ENCODE peak calls at places on chromosomes 16 and 17, in eight cellular contexts. Z is hepatocyte, H is astrocyte, O is osteoblast, A is HCT116, L is cardiac muscle cell, N is lung, K is heart left ventricle. U is an unnamed sample. For H3K36me3 and H3K27me3, the result is how much of the 10 kb centered on the place peaks cover.

GRCh38 chr17:28901866-28902818 is 737 bp downstream of the DHRS13 start:
- DNase-seq in Z (peak), H (no peak), K (peak), L (peak), O (peak), A (no peak), N (peak), U (no peak)

GRCh38 chr16:8660841-8661301 is 13.5 kb upstream of the ABAT start:
- DNase-seq in L (peak), O (peak), Z (peak), N (peak), K (peak), A (peak), H (peak), U (no peak)

GRCh38 chr16:81143921-81144471 is 47.8 kb upstream of the GCSH start:
- DNase-seq in K (no peak), H (no peak), Z (peak), L (no peak), N (no peak), O (no peak), A (peak), U (no peak)

GRCh38 chr17:72295916-72296315 is 175.1 kb downstream of the SOX9 start:
- DNase-seq in Z (no peak), L (no peak), A (no peak), K (no peak), H (peak), N (no peak), O (no peak), U (no peak)

GRCh38 chr17:65515959-65516948 is 45.2 kb downstream of the AXIN2 start:
- DNase-seq in A (peak), H (peak), Z (peak), N (peak), K (no peak), O (no peak), L (peak), U (no peak)

GRCh38 chr16:89120281-89120680 is 26.6 kb downstream of the ACSF3 start:
- DNase-seq in O (peak), A (no peak), N (no peak), H (no peak), L (no peak), Z (no peak), K (peak), U (no peak)

GRCh38 chr17:50583636-50584035 is 23.1 kb downstream of the CACNA1G start:
- DNase-seq in H (no peak), N (no peak), L (no peak), K (peak), Z (no peak), A (no peak), O (no peak), U (no peak)

GRCh38 chr16:29757950-29758466 is 12.2 kb upstream of the C16orf54 start:
- DNase-seq in A (no peak), Z (peak), H (peak), K (no peak), O (peak), N (no peak), L (peak), U (peak)

GRCh38 chr17:17493986-17494466 is 2.2 kb downstream of the RASD1 start:
- DNase-seq in Z (no peak), O (peak), N (no peak), K (no peak), L (no peak), H (no peak), A (no peak), U (no peak)

GRCh38 chr17:694239-694638 is 20.4 kb downstream of the VPS53 start:
- DNase-seq in K (no peak), Z (peak), H (peak), O (peak), A (no peak), L (peak), N (no peak), U (peak)

GRCh38 chr17:17109231-17109630 is 67.0 kb downstream of the MPRIP start:
- DNase-seq in Z (no peak), N (no peak), K (no peak), O (peak), L (no peak), A (no peak), H (no peak), U (no peak)

GRCh38 chr17:17609121-17609520 is 17.6 kb upstream of the PEMT start:
- DNase-seq in Z (no peak), H (no peak), N (no peak), A (no peak), L (no peak), K (no peak), O (no peak), U (no peak)

GRCh38 chr16:88453621-88454314 is 688 bp downstream of the ZFPM1 start:
- DNase-seq in L (no peak), Z (peak), K (no peak), O (peak), H (no peak), N (no peak), A (no peak), U (no peak)

GRCh38 chr16:25812215-25812614 is 120.5 kb downstream of the HS3ST4 start:
- DNase-seq in Z (no peak), H (no peak), N (no peak), L (no peak), K (no peak), O (no peak), A (no peak), U (no peak)

GRCh38 chr17:28953444-28954118 is 2.3 kb upstream of the PHF12 start:
- DNase-seq in H (no peak), L (peak), O (no peak), Z (peak), A (peak), N (peak), K (peak), U (no peak)

GRCh38 chr16:71622088-71622487 is 3.9 kb upstream of the MARVELD3 start:
- DNase-seq in H (no peak), A (no peak), L (no peak), K (no peak), Z (no peak), O (no peak), N (no peak), U (no peak)

GRCh38 chr17:6110592-6110991 is 40.4 kb downstream of the WSCD1 start:
- DNase-seq in A (no peak), L (no peak), K (no peak), O (no peak), N (no peak), Z (no peak), H (peak), U (no peak)

GRCh38 chr16:31363721-31364120 is 8.7 kb downstream of the ITGAX start:
- DNase-seq in Z (no peak), K (no peak), L (no peak), H (no peak), O (no peak), N (no peak), A (no peak), U (no peak)

GRCh38 chr17:21013983-21014382 is 28.8 kb downstream of the USP22 start:
- DNase-seq in Z (no peak), N (no peak), L (no peak), H (no peak), A (no peak), O (no peak), K (no peak), U (no peak)

GRCh38 chr17:1873418-1873817 is 43.6 kb downstream of the RPA1 start:
- DNase-seq in K (no peak), N (no peak), A (no peak), L (no peak), Z (no peak), O (no peak), H (no peak), U (no peak)

GRCh38 chr17:65323055-65323454 is 185.9 kb downstream of the RGS9 start:
- DNase-seq in K (no peak), Z (no peak), O (no peak), H (no peak), A (peak), L (no peak), N (no peak), U (no peak)

GRCh38 chr16:85856585-85856984 is 42.4 kb upstream of the IRF8 start:
- DNase-seq in Z (no peak), A (no peak), L (no peak), K (no peak), O (no peak), N (no peak), H (no peak), U (no peak)

GRCh38 chr17:10699861-10700260 is 2.5 kb downstream of the ADPRM start:
- DNase-seq in L (peak), O (peak), K (no peak), A (no peak), N (no peak), Z (no peak), H (no peak), U (no peak)

GRCh38 chr17:40588557-40588956 is 23.3 kb upstream of the CCR7 start:
- DNase-seq in A (no peak), L (no peak), N (no peak), Z (no peak), O (no peak), K (no peak), H (no peak), U (no peak)

GRCh38 chr17:68576811-68577551 is 24.2 kb downstream of the FAM20A start:
- DNase-seq in Z (no peak), K (peak), L (peak), O (peak), A (no peak), H (no peak), N (no peak), U (peak)

GRCh38 chr16:11080999-11081630 is 136.8 kb downstream of the CLEC16A start:
- DNase-seq in O (no peak), A (no peak), Z (no peak), K (no peak), L (no peak), N (no peak), H (no peak), U (no peak)

GRCh38 chr17:66200685-66201092 is 8.8 kb upstream of the CEP112 start:
- DNase-seq in N (peak), L (peak), K (peak), A (peak), H (peak), O (peak), Z (peak), U (no peak)

GRCh38 chr16:69564845-69565610 is 738 bp upstream of the NFAT5 start:
- DNase-seq in K (no peak), L (peak), A (no peak), N (no peak), O (no peak), Z (no peak), H (no peak), U (no peak)

GRCh38 chr17:27475070-27475673 is 18.9 kb downstream of the KSR1 start:
- DNase-seq in L (no peak), O (no peak), N (no peak), Z (no peak), K (no peak), H (no peak), A (no peak), U (no peak)

GRCh38 chr16:53053967-53054669 is 673 bp upstream of the CHD9 start:
- DNase-seq in H (no peak), L (peak), O (no peak), Z (peak), A (no peak), K (peak), N (peak), U (no peak)

GRCh38 chr16:57282510-57283213 is 1.8 kb downstream of the PLLP start:
- DNase-seq in K (peak), Z (no peak), L (no peak), A (no peak), O (peak), H (no peak), N (no peak), U (no peak)

GRCh38 chr16:27258241-27258734 is 10.3 kb downstream of the NSMCE1 start:
- DNase-seq in N (no peak), H (peak), Z (no peak), O (no peak), L (peak), K (no peak), A (no peak), U (peak)

GRCh38 chr16:85054948-85055502 is 27.4 kb downstream of the KIAA0513 start:
- DNase-seq in L (no peak), Z (no peak), O (no peak), H (no peak), A (no peak), N (no peak), K (no peak), U (no peak)

GRCh38 chr16:74305286-74305685 is 8.7 kb downstream of the PSMD7 start:
- DNase-seq in Z (no peak), O (no peak), K (no peak), L (no peak), N (no peak), A (no peak), H (no peak), U (no peak)

GRCh38 chr17:1022278-1023024 is 25.5 kb downstream of the TIMM22 start:
- DNase-seq in L (no peak), A (no peak), H (no peak), Z (no peak), O (no peak), K (peak), N (no peak), U (no peak)

GRCh38 chr17:63834431-63835166 is 7.1 kb upstream of the FTSJ3 start:
- DNase-seq in O (peak), K (no peak), H (peak), L (peak), N (peak), Z (peak), A (peak), U (peak)

GRCh38 chr17:21012736-21013135 is 30.1 kb downstream of the USP22 start:
- DNase-seq in K (no peak), N (no peak), L (no peak), O (no peak), Z (no peak), H (no peak), A (no peak), U (no peak)

GRCh38 chr16:85401917-85402766 is 211.0 kb upstream of the GSE1 start:
- DNase-seq in H (no peak), N (no peak), A (no peak), K (no peak), O (no peak), Z (no peak), L (no peak), U (no peak)

GRCh38 chr17:75088902-75089417 is 1.2 kb downstream of the SLC16A5 start:
- DNase-seq in K (no peak), Z (peak), H (no peak), N (peak), O (peak), A (no peak), L (no peak), U (no peak)

GRCh38 chr17:75091855-75092327 is 4.1 kb downstream of the SLC16A5 start:
- DNase-seq in K (no peak), N (no peak), L (no peak), Z (no peak), O (no peak), A (no peak), H (no peak), U (no peak)

GRCh38 chr17:75093543-75094158 is 5.9 kb downstream of the SLC16A5 start:
- DNase-seq in N (peak), A (no peak), Z (no peak), L (no peak), H (no peak), O (peak), K (no peak), U (no peak)

GRCh38 chr17:75088465-75088895 is 726 bp downstream of the SLC16A5 start:
- DNase-seq in N (no peak), O (peak), H (no peak), K (peak), Z (peak), A (no peak), L (no peak), U (no peak)

DNA sequence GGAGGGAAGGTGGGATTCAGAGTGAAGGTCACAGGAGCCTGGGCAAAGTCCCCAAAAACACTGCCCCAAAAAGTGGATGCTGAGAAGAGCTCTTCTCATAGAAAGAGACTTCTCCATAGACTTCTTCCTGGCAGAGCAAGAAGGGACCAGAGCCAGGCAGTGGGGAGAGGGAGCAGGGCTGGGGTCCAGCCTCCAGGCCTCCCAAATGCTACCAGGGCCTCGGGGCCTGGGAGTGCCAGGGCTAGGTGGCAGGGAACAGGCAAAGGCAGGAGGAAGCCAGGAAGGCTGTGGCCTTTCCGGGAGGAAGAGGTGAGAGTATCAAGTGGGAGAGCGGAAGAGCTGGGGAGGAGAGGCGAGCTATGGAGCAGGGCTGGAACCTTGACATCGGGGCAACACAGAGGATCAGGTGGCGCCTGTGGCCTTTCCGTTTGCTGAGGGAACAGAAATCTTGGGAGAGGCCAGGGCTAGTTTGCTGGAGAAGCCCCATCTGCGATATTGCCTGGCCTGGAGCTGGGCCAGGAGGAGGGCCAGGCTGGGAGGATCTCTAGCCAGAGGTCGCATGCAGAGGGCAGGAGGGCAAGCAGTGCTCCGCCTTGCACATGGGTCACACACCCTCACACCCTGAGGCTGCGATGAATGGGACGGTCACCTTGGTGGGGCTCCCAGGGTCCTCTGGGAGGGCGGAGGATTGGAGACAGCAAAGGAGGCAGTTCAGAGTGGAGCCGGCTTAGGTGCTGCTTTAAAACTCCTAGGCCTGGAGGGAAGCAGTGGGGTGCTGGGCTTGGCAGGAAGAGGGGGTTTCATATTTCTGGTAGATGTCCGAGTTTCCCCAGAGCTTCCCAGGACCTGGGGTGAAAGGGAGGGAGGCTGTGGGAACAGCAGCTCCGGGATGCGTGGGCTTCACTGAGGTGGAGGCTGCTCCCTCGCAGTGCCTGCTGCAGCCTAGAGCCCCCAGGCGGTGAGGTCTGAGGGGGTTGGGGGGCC is 3.4 kb downstream of the SLC16A5 start:
- DNase-seq in Z (no peak), K (peak), N (no peak), H (no peak), L (no peak), A (no peak), O (peak), U (no peak)
- H3K4me3 ChIP-seq in Z (no peak), K (no peak), N (no peak), H (no peak), L (no peak), A (no peak), O (no peak), U (no peak)

GRCh38 chr16:67800252-67801046 is 5.9 kb downstream of the RANBP10 start:
- DNase-seq in N (no peak), A (no peak), K (peak), O (peak), H (no peak), L (no peak), Z (no peak), U (no peak)

GRCh38 chr16:67803894-67804293 is 2.5 kb downstream of the RANBP10 start:
- DNase-seq in Z (no peak), O (no peak), N (no peak), L (no peak), K (no peak), H (no peak), A (no peak), U (no peak)

GRCh38 chr16:67804853-67805542 is 1.4 kb downstream of the RANBP10 start:
- DNase-seq in L (no peak), H (no peak), O (no peak), Z (peak), K (no peak), N (no peak), A (no peak), U (no peak)

GRCh38 chr16:67805718-67806427 is 487 bp downstream of the RANBP10 start:
- DNase-seq in N (peak), O (no peak), A (no peak), H (no peak), Z (no peak), K (peak), L (no peak), U (no peak)

GRCh38 chr16:67801889-67802288 is 4.5 kb downstream of the RANBP10 start:
- DNase-seq in L (no peak), O (no peak), K (no peak), Z (no peak), A (no peak), N (no peak), H (no peak), U (no peak)
- H3K36me3 ChIP-seq in L (under half), O (under half), K (half or more), Z (under half), A (under half), N (under half), H (under half), U (under half)

GRCh38 chr16:49851468-49851787 is 4.5 kb downstream of the ZNF423 start:
- DNase-seq in A (no peak), K (no peak), H (no peak), N (no peak), L (no peak), O (no peak), Z (no peak), U (no peak)
- H3K27me3 ChIP-seq in A (half or more), K (under half), H (under half), N (under half), L (under half), O (under half), Z (under half), U (under half)

GRCh38 chr16:55462241-55462640 is 16.8 kb upstream of the MMP2 start:
- DNase-seq in O (no peak), H (no peak), N (no peak), Z (no peak), A (no peak), L (no peak), K (no peak), U (no peak)

GRCh38 chr16:55465077-55465896 is 13.7 kb upstream of the MMP2 start:
- DNase-seq in H (no peak), L (peak), Z (peak), N (peak), A (peak), O (no peak), K (peak), U (no peak)

GRCh38 chr16:55466209-55466608 is 12.8 kb upstream of the MMP2 start:
- DNase-seq in Z (no peak), N (no peak), O (no peak), A (no peak), L (no peak), K (no peak), H (no peak), U (no peak)

GRCh38 chr16:55467898-55468297 is 11.1 kb upstream of the MMP2 start:
- DNase-seq in L (no peak), Z (no peak), K (no peak), O (no peak), A (no peak), N (no peak), H (no peak), U (no peak)

GRCh38 chr16:55464375-55464774 is 14.6 kb upstream of the MMP2 start:
- DNase-seq in N (no peak), K (no peak), L (no peak), O (no peak), H (no peak), A (no peak), Z (no peak), U (no peak)
- H3K4me3 ChIP-seq in N (no peak), K (no peak), L (no peak), O (no peak), H (no peak), A (no peak), Z (no peak), U (no peak)

GRCh38 chr16:7526736-7527135 is 194.1 kb downstream of the RBFOX1 start:
- DNase-seq in N (no peak), K (no peak), L (no peak), Z (no peak), H (no peak), A (no peak), O (no peak), U (no peak)

GRCh38 chr16:7521834-7522233 is 189.2 kb downstream of the RBFOX1 start:
- DNase-seq in Z (no peak), H (no peak), O (no peak), L (no peak), N (no peak), K (no peak), A (no peak), U (no peak)

DNA sequence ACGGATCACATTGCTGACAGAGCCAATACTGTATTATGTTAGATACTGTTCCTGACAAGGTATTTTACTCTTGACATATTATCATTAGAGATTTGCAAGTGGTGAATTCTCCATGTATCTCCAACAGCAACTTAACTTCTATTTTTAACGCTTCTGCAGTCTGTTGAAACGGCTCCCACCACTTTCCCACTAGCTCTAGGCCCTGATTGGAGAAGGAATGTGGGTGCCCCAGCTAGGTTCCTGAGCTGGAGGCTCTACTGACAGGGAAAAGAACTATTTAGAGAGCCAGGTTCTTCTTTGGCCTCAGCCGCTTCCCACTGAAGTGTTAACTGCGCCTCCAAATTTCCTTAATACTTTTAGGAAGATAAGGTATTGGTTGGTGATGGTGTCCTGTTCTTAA is 191.8 kb downstream of the RBFOX1 start:
- DNase-seq in O (no peak), H (no peak), Z (no peak), N (no peak), A (no peak), K (no peak), L (no peak), U (no peak)
- H3K36me3 ChIP-seq in O (under half), H (under half), Z (under half), N (under half), A (under half), K (under half), L (under half), U (under half)

GRCh38 chr17:48492401-48493298 is 38.2 kb downstream of the HOXB1 start:
- DNase-seq in N (peak), L (peak), Z (peak), H (peak), K (peak), O (peak), A (no peak), U (no peak)
- H3K27me3 ChIP-seq in N (under half), L (under half), Z (half or more), H (under half), K (half or more), O (under half), A (under half), U (under half)